ENCODE peak calls at places on chromosomes 11 and 22, in five cellular contexts. X is A549; Q is activated T-cell treated with anti-CD3 and anti-CD28 coated beads, Interleukin-2, amount 50 U/mL, for 48 hours; O is EL; N is neural crest cell. I is an unnamed sample.

GRCh38 chr11:115672999-115673411 is 168.8 kb upstream of the CADM1 start:
- DNase-seq in X (no peak), Q (no peak), O (no peak), N (no peak), I (no peak)

GRCh38 chr11:10490398-10491232 is 35.6 kb downstream of the AMPD3 start:
- DNase-seq in X (peak), Q (no peak), O (peak), N (no peak), I (peak)

GRCh38 chr11:132638421-132638820 is 893.9 kb downstream of the OPCML start:
- DNase-seq in X (no peak), Q (no peak), O (no peak), N (no peak), I (no peak)

GRCh38 chr11:69013009-69013951 is at the start of gene MRGPRF:
- DNase-seq in X (peak), Q (no peak), O (peak), N (no peak), I (no peak)

GRCh38 chr11:128503231-128503991 is 83.9 kb downstream of the ETS1 start:
- DNase-seq in X (no peak), Q (no peak), O (peak), N (no peak), I (peak)

GRCh38 chr22:22375586-22376351 is 131.2 kb downstream of the VPREB1 start:
- DNase-seq in X (no peak), Q (no peak), O (no peak), N (no peak), I (no peak)

GRCh38 chr11:86205415-86206268 is 38.9 kb upstream of the EED start:
- DNase-seq in X (no peak), Q (no peak), O (no peak), N (no peak), I (no peak)

GRCh38 chr11:95985174-95985808 is 61.4 kb upstream of the MTMR2 start:
- DNase-seq in X (no peak), Q (no peak), O (peak), N (no peak), I (no peak)

GRCh38 chr22:30424471-30425326 is 869 bp upstream of the MTFP1 start:
- DNase-seq in X (no peak), Q (peak), O (no peak), N (peak), I (peak)

GRCh38 chr22:22893891-22894739 is 6.5 kb downstream of the IGLL5 start:
- DNase-seq in X (no peak), Q (no peak), O (no peak), N (no peak), I (no peak)

GRCh38 chr11:70604630-70605520 is 206.5 kb downstream of the CTTN start:
- DNase-seq in X (no peak), Q (no peak), O (no peak), N (no peak), I (no peak)

GRCh38 chr11:61841636-61842332 is 13.7 kb downstream of the FADS2 start:
- DNase-seq in X (no peak), Q (no peak), O (no peak), N (no peak), I (no peak)

GRCh38 chr11:64000026-64000739 is 13.9 kb downstream of the OTUB1 start:
- DNase-seq in X (no peak), Q (peak), O (peak), N (peak), I (no peak)

GRCh38 chr11:119421941-119422504 is 949 bp downstream of the THY1 start:
- DNase-seq in X (no peak), Q (no peak), O (peak), N (peak), I (no peak)

GRCh38 chr11:69962152-69962551 is 116.0 kb upstream of the ANO1 start:
- DNase-seq in X (peak), Q (no peak), O (peak), N (no peak), I (peak)

GRCh38 chr22:50540352-50540751 is 5.3 kb upstream of the KLHDC7B start:
- DNase-seq in X (no peak), Q (no peak), O (no peak), N (no peak), I (no peak)

GRCh38 chr11:17219016-17219415 is 11.2 kb upstream of the PIK3C2A start:
- DNase-seq in X (no peak), Q (no peak), O (peak), N (no peak), I (no peak)

GRCh38 chr11:122984186-122985011 is 2.8 kb upstream of the BSX start:
- DNase-seq in X (no peak), Q (peak), O (peak), N (no peak), I (no peak)

GRCh38 chr11:78878631-78879030 is 304.0 kb upstream of the NARS2 start:
- DNase-seq in X (no peak), Q (no peak), O (no peak), N (no peak), I (no peak)

GRCh38 chr22:46465793-46466192 is 71.6 kb downstream of the CELSR1 start:
- DNase-seq in X (no peak), Q (no peak), O (no peak), N (no peak), I (no peak)

GRCh38 chr11:79609511-79609910 is 168.7 kb upstream of the TENM4 start:
- DNase-seq in X (no peak), Q (no peak), O (no peak), N (no peak), I (no peak)

GRCh38 chr11:93727985-93728791 is 13.1 kb downstream of the TAF1D start:
- DNase-seq in X (no peak), Q (no peak), O (no peak), N (no peak), I (no peak)

I was measured in RKO.